ENCODE peak calls at places on chromosomes 2 and 18, in seven cellular contexts. One of them, this sample, is unnamed.

GRCh38 chr2:204180671-204181070 is 244.1 kb downstream of the ICOS start:
- DNase-seq in GM19239: no peak
- DNase-seq in hepatocyte: no peak
- DNase-seq in GM03348: no peak
- DNase-seq in RCC 7860: no peak
- DNase-seq in cardiac fibroblast: no peak
- DNase-seq in AG04450: no peak
- DNase-seq in this sample: no peak

GRCh38 chr18:69401475-69402218 is 959 bp downstream of the DOK6 start:
- DNase-seq in cardiac fibroblast: peak
- DNase-seq in AG04450: no peak
- DNase-seq in GM19239: peak
- DNase-seq in RCC 7860: no peak
- DNase-seq in hepatocyte: peak
- DNase-seq in GM03348: peak
- DNase-seq in this sample: peak

GRCh38 chr2:26103752-26104151 is 69.1 kb upstream of the GAREM2 start:
- DNase-seq in RCC 7860: no peak
- DNase-seq in hepatocyte: no peak
- DNase-seq in cardiac fibroblast: no peak
- DNase-seq in GM19239: no peak
- DNase-seq in GM03348: no peak
- DNase-seq in AG04450: no peak
- DNase-seq in this sample: no peak

GRCh38 chr2:15412309-15412708 is 148.8 kb downstream of the NBAS start:
- DNase-seq in hepatocyte: no peak
- DNase-seq in AG04450: no peak
- DNase-seq in RCC 7860: no peak
- DNase-seq in cardiac fibroblast: no peak
- DNase-seq in GM19239: no peak
- DNase-seq in GM03348: no peak
- DNase-seq in this sample: no peak

GRCh38 chr2:74845217-74845751 is 11.4 kb downstream of the HK2 start:
- DNase-seq in cardiac fibroblast: peak
- DNase-seq in RCC 7860: peak
- DNase-seq in GM19239: no peak
- DNase-seq in GM03348: peak
- DNase-seq in hepatocyte: peak
- DNase-seq in AG04450: peak
- DNase-seq in this sample: peak

GRCh38 chr2:109558076-109558882 is 55.5 kb downstream of the SEPTIN10 start:
- DNase-seq in GM19239: no peak
- DNase-seq in hepatocyte: peak
- DNase-seq in RCC 7860: peak
- DNase-seq in GM03348: peak
- DNase-seq in cardiac fibroblast: peak
- DNase-seq in AG04450: no peak
- DNase-seq in this sample: no peak

GRCh38 chr2:98778741-98779483 is 48.0 kb upstream of the MGAT4A start:
- DNase-seq in hepatocyte: no peak
- DNase-seq in GM19239: no peak
- DNase-seq in AG04450: no peak
- DNase-seq in GM03348: no peak
- DNase-seq in cardiac fibroblast: peak
- DNase-seq in RCC 7860: no peak
- DNase-seq in this sample: no peak

GRCh38 chr2:71545572-71546274 is 92.4 kb downstream of the DYSF start:
- DNase-seq in AG04450: peak
- DNase-seq in GM19239: peak
- DNase-seq in RCC 7860: peak
- DNase-seq in GM03348: peak
- DNase-seq in cardiac fibroblast: peak
- DNase-seq in hepatocyte: peak
- DNase-seq in this sample: peak

GRCh38 chr2:150789376-150789905 is 302.0 kb upstream of the RND3 start:
- DNase-seq in GM19239: no peak
- DNase-seq in hepatocyte: no peak
- DNase-seq in GM03348: no peak
- DNase-seq in cardiac fibroblast: peak
- DNase-seq in RCC 7860: no peak
- DNase-seq in AG04450: no peak
- DNase-seq in this sample: no peak

GRCh38 chr2:181812106-181812745 is 79.3 kb upstream of the ITPRID2 start:
- DNase-seq in AG04450: no peak
- DNase-seq in RCC 7860: no peak
- DNase-seq in hepatocyte: no peak
- DNase-seq in GM19239: no peak
- DNase-seq in cardiac fibroblast: peak
- DNase-seq in GM03348: no peak
- DNase-seq in this sample: no peak

GRCh38 chr2:97910403-97911209 is 85.1 kb downstream of the TMEM131 start:
- DNase-seq in AG04450: no peak
- DNase-seq in GM19239: no peak
- DNase-seq in RCC 7860: no peak
- DNase-seq in GM03348: no peak
- DNase-seq in hepatocyte: no peak
- DNase-seq in cardiac fibroblast: no peak
- DNase-seq in this sample: no peak

GRCh38 chr2:237403024-237403882 is 10.7 kb downstream of the COL6A3 start:
- DNase-seq in GM03348: peak
- DNase-seq in GM19239: no peak
- DNase-seq in RCC 7860: no peak
- DNase-seq in cardiac fibroblast: peak
- DNase-seq in hepatocyte: no peak
- DNase-seq in AG04450: no peak
- DNase-seq in this sample: no peak

GRCh38 chr2:231512222-231512621 is 18.0 kb downstream of the NMUR1 start:
- DNase-seq in RCC 7860: no peak
- DNase-seq in GM03348: no peak
- DNase-seq in GM19239: no peak
- DNase-seq in cardiac fibroblast: peak
- DNase-seq in AG04450: no peak
- DNase-seq in hepatocyte: no peak
- DNase-seq in this sample: no peak